ENCODE peak calls at places on chromosomes 11 and 22, in nine cellular contexts. B, S, O, X, L, I, R, N and Y are unnamed samples.

GRCh38 chr11:112408551-112408950 is 147.9 kb upstream of the PLET1 start:
- DNase-seq in R (no peak), L (no peak), X (no peak), B (no peak), O (no peak), I (no peak), N (no peak), S (no peak), Y (no peak)

GRCh38 chr22:30267382-30268302 is 991 bp upstream of the OSM start:
- DNase-seq in I (no peak), N (no peak), R (no peak), O (no peak), S (peak), X (no peak), L (no peak), B (peak), Y (no peak)

GRCh38 chr11:35554491-35555237 is 29.2 kb upstream of the PAMR1 start:
- DNase-seq in I (no peak), B (no peak), O (no peak), R (no peak), L (no peak), X (no peak), N (no peak), S (no peak), Y (no peak)

GRCh38 chr22:42399315-42400271 is 32.6 kb downstream of the NFAM1 start:
- DNase-seq in S (no peak), I (no peak), O (peak), L (no peak), B (no peak), N (no peak), X (peak), R (peak), Y (no peak)

GRCh38 chr22:38513063-38513462 is 7.0 kb upstream of the DDX17 start:
- DNase-seq in X (no peak), R (no peak), S (no peak), B (peak), N (no peak), O (no peak), L (no peak), I (no peak), Y (peak)

GRCh38 chr11:91608662-91609061 is 616.0 kb upstream of the FAT3 start:
- DNase-seq in I (no peak), L (no peak), R (no peak), S (no peak), N (no peak), B (no peak), O (peak), X (no peak), Y (no peak)

GRCh38 chr22:30254307-30254706 is 7.7 kb upstream of the LIF start:
- DNase-seq in X (no peak), O (no peak), B (no peak), N (no peak), I (no peak), L (no peak), S (no peak), R (no peak), Y (no peak)

GRCh38 chr11:91796999-91797398 is 427.6 kb upstream of the FAT3 start:
- DNase-seq in L (no peak), X (no peak), B (no peak), I (no peak), S (no peak), O (no peak), R (no peak), N (no peak), Y (no peak)

GRCh38 chr22:46043339-46043738 is 66.4 kb upstream of the WNT7B start:
- DNase-seq in N (no peak), S (no peak), I (no peak), X (no peak), B (no peak), R (no peak), O (no peak), L (peak), Y (no peak)

GRCh38 chr11:123494195-123495050 is 64.4 kb downstream of the GRAMD1B start:
- DNase-seq in I (no peak), X (no peak), R (no peak), B (no peak), N (no peak), O (no peak), S (no peak), L (no peak), Y (no peak)

GRCh38 chr11:36254739-36255138 is 34.5 kb downstream of the COMMD9 start:
- DNase-seq in X (no peak), O (no peak), L (no peak), R (no peak), N (no peak), S (no peak), I (peak), B (no peak), Y (no peak)

GRCh38 chr11:72083414-72083813 is 2.8 kb downstream of the LRRC51 start:
- DNase-seq in B (no peak), L (no peak), I (no peak), X (no peak), N (no peak), O (no peak), R (no peak), S (no peak), Y (no peak)

GRCh38 chr22:50529416-50530279 is at the start of gene TYMP:
- DNase-seq in N (peak), I (peak), O (no peak), L (peak), X (peak), S (no peak), B (peak), R (no peak), Y (peak)

GRCh38 chr22:31952459-31952858 is 8.1 kb downstream of the YWHAH start:
- DNase-seq in L (no peak), S (no peak), B (no peak), O (no peak), R (no peak), X (no peak), I (peak), N (no peak), Y (no peak)

GRCh38 chr22:37079668-37080171 is 28.2 kb downstream of the KCTD17 start:
- DNase-seq in R (no peak), L (no peak), X (no peak), S (peak), B (peak), I (no peak), N (peak), O (no peak), Y (peak)

GRCh38 chr11:64571050-64571409 is 20.0 kb upstream of the SLC22A12 start:
- DNase-seq in O (no peak), S (no peak), I (no peak), B (no peak), L (no peak), N (no peak), X (no peak), R (no peak), Y (no peak)

GRCh38 chr22:29716814-29717213 is 3.0 kb upstream of the CABP7 start:
- DNase-seq in R (no peak), S (no peak), L (peak), I (peak), B (no peak), O (no peak), N (no peak), X (peak), Y (no peak)